ENCODE peak calls at places on chromosomes 5 and 9, in eight cellular contexts. M, N, E, D, O, I, B and J are unnamed samples.
A peak's percentile ranks its signal among the peaks of the same experiment; 100 is the strongest.

GRCh38 chr5:181052526-181052927 is 12.5 kb downstream of the BTNL9 start:
- DNase-seq in M (peak; percentile 69), N (no peak), E (no peak), D (no peak), O (no peak), I (no peak), B (no peak), J (peak; percentile 23)

GRCh38 chr5:180860273-180860886 is 696 bp downstream of the ZFP62 start:
- DNase-seq in M (peak; percentile 84), N (peak; percentile 16), E (no peak), D (peak; percentile 64), O (peak; percentile 3), I (peak; percentile 32), B (no peak), J (peak; percentile 36)

GRCh38 chr9:14271078-14271673 is 42.8 kb downstream of the NFIB start:
- DNase-seq in M (peak; percentile 47), N (peak; percentile 80), E (peak; percentile 56), D (peak; percentile 5), O (peak; percentile 65), I (no peak), B (peak; percentile 82), J (no peak)

GRCh38 chr9:127991017-127991756 is 10.4 kb upstream of the EEIG1 start:
- DNase-seq in M (no peak), N (no peak), E (peak; percentile 70), D (no peak), O (no peak), I (no peak), B (no peak), J (peak; percentile 50)

GRCh38 chr5:131605086-131605485 is 29.9 kb downstream of the RAPGEF6 start:
- DNase-seq in M (no peak), N (no peak), E (no peak), D (no peak), O (no peak), I (no peak), B (no peak), J (no peak)

GRCh38 chr5:77777281-77777892 is 1.2 kb upstream of the TBCA start:
- DNase-seq in M (no peak), N (no peak), E (no peak), D (peak; percentile 45), O (no peak), I (no peak), B (peak; percentile 49), J (peak; percentile 35)

GRCh38 chr5:176606875-176607274 is 3.1 kb downstream of the GPRIN1 start:
- DNase-seq in M (no peak), N (no peak), E (no peak), D (no peak), O (no peak), I (no peak), B (no peak), J (no peak)

GRCh38 chr9:71767421-71768321 is 642 bp downstream of the CEMIP2 start:
- DNase-seq in M (peak; percentile 67), N (peak; percentile 48), E (peak; percentile 34), D (no peak), O (peak; percentile 22), I (no peak), B (peak; percentile 26), J (no peak)

GRCh38 chr5:9544502-9545300 is 1.2 kb downstream of the SEMA5A start:
- DNase-seq in M (peak; percentile 93), N (peak; percentile 85), E (peak; percentile 82), D (peak; percentile 58), O (peak; percentile 75), I (peak; percentile 7), B (peak; percentile 80), J (peak; percentile 36)

GRCh38 chr9:110180386-110180712 is 27.6 kb downstream of the C9orf152 start:
- DNase-seq in M (no peak), N (no peak), E (no peak), D (no peak), O (no peak), I (no peak), B (no peak), J (no peak)

GRCh38 chr9:35856206-35856605 is 14.0 kb downstream of the OR13J1 start:
- DNase-seq in M (no peak), N (no peak), E (no peak), D (no peak), O (no peak), I (no peak), B (no peak), J (no peak)

GRCh38 chr5:180387798-180388197 is 34.7 kb upstream of the GFPT2 start:
- DNase-seq in M (no peak), N (no peak), E (no peak), D (no peak), O (no peak), I (no peak), B (no peak), J (no peak)

GRCh38 chr9:137757613-137758029 is 120.0 kb upstream of the CACNA1B start:
- DNase-seq in M (no peak), N (peak; percentile 74), E (no peak), D (peak; percentile 57), O (no peak), I (no peak), B (peak; percentile 86), J (no peak)

GRCh38 chr9:109519366-109519765 is 21.3 kb upstream of the PTPN3 start:
- DNase-seq in M (no peak), N (no peak), E (no peak), D (no peak), O (no peak), I (no peak), B (no peak), J (no peak)

GRCh38 chr5:165497707-165498106 is 1992.3 kb downstream of the MAT2B start:
- DNase-seq in M (peak; percentile 84), N (peak; percentile 9), E (no peak), D (peak; percentile 37), O (no peak), I (no peak), B (peak; percentile 3), J (peak; percentile 42)

GRCh38 chr5:83927140-83927733 is 206.6 kb upstream of the HAPLN1 start:
- DNase-seq in M (peak; percentile 92), N (peak; percentile 78), E (peak; percentile 60), D (peak; percentile 57), O (peak; percentile 67), I (no peak), B (peak; percentile 64), J (peak; percentile 87)

DNA sequence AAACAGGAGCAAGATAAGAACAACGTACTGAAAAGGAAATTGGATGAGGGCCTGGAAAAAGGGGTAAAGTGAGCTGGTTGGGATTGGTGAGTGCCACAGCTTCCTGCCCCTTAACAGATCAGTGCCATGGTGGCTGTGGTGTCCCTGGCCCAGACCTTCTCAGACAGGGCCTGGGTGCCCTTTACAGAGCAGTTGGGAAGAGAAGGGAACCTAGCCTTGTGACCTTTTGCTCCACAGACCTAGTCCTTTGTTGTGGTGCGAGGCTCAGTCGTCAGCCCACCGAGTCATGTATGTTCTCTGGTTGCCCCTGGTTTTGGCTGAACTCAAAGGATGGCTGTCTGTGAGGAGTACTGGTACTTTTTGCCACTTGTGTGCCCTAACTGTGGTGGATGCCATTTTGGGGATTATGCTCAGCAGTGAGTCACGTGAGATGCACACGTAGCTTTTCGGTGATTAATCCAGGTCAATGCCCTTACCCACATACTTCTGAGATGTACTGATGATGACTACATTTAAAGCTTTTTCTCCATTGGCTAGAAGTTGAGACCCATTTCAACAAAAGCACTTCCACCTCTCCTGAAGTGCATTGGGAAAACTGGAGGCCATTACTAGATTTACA is 48.4 kb downstream of the EXOSC2 start:
- DNase-seq in M (no peak), N (peak; percentile 83), E (no peak), D (peak; percentile 95), O (peak; percentile 36), I (no peak), B (peak; percentile 88), J (no peak)
- TF ChIP-seq CTCF in M (no peak), N (no peak), E (no peak), D (no peak), O (no peak), I (no peak), B (no peak), J (no peak)

GRCh38 chr5:150108711-150109605 is 22.6 kb upstream of the CSF1R start:
- DNase-seq in M (no peak), N (no peak), E (peak; percentile 8), D (no peak), O (no peak), I (no peak), B (no peak), J (no peak)
- TF ChIP-seq CTCF in M (no peak), N (no peak), E (no peak), D (no peak), O (no peak), I (no peak), B (no peak), J (no peak)

GRCh38 chr9:105539452-105539851 is 18.5 kb upstream of the FKTN start:
- DNase-seq in M (peak; percentile 49), N (no peak), E (no peak), D (no peak), O (no peak), I (no peak), B (no peak), J (peak; percentile 2)
- TF ChIP-seq CTCF in M (peak; percentile 61), N (no peak), E (no peak), D (no peak), O (no peak), I (no peak), B (no peak), J (no peak)

GRCh38 chr5:72096602-72097205 is 10.6 kb upstream of the MAP1B start:
- DNase-seq in M (no peak), N (no peak), E (no peak), D (peak; percentile 17), O (no peak), I (no peak), B (no peak), J (no peak)

GRCh38 chr5:72093231-72093630 is 14.0 kb upstream of the MAP1B start:
- DNase-seq in M (no peak), N (peak; percentile 55), E (no peak), D (peak; percentile 38), O (no peak), I (no peak), B (peak; percentile 67), J (no peak)

GRCh38 chr5:72092074-72092473 is 15.2 kb upstream of the MAP1B start:
- DNase-seq in M (no peak), N (no peak), E (no peak), D (no peak), O (no peak), I (no peak), B (no peak), J (no peak)

DNA sequence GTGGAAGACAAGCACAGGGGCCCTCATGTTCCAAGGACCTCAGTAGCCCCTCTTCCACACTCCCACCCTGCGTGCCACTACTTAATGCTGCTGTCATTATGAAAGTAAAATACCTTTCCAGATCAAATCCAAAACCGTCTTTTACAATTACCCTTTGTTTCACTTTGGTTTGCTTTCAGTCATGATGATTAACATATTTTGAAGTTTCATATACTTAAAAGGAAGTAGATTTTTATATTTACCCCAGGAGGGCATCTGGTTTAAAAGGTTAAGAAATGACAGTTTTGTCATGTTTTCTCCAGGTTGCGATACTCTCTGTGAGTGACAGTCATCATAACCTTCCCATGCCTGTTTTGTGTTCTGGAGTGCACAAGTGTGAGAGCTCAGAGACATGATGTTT is 13.5 kb upstream of the MAP1B start:
- DNase-seq in M (no peak), N (no peak), E (no peak), D (no peak), O (no peak), I (no peak), B (no peak), J (no peak)
- TF ChIP-seq CTCF in M (no peak), N (no peak), E (no peak), D (no peak), O (no peak), I (no peak), B (no peak), J (no peak)

GRCh38 chr9:113853333-113853732 is 22.8 kb upstream of the ZNF618 start:
- DNase-seq in M (peak; percentile 82), N (peak; percentile 13), E (peak; percentile 43), D (peak; percentile 43), O (peak; percentile 30), I (no peak), B (no peak), J (peak; percentile 26)
- TF ChIP-seq CTCF in M (peak; percentile 93), N (peak; percentile 52), E (no peak), D (peak; percentile 55), O (peak; percentile 43), I (no peak), B (peak; percentile 22), J (peak; percentile 36)